ENCODE peak calls at places on chromosomes 6 and 20, in ten cellular contexts. M, J, N, D, F, I, Q, H, P and V are unnamed samples. For H3K27me3, the result is how much of the 10 kb centered on the place peaks cover.

GRCh38 chr6:18343741-18344140 is 43.4 kb upstream of the RNF144B start:
- DNase-seq in M (no peak), J (no peak), N (no peak), D (peak), F (no peak), I (no peak), Q (no peak), H (no peak), P (no peak), V (no peak)

GRCh38 chr6:138339024-138339423 is 38.7 kb upstream of the SMIM28 start:
- DNase-seq in M (no peak), J (no peak), N (no peak), D (peak), F (no peak), I (no peak), Q (no peak), H (no peak), P (no peak), V (no peak)

GRCh38 chr6:134381926-134382325 is 64.0 kb upstream of the SGK1 start:
- DNase-seq in M (no peak), J (no peak), N (no peak), D (no peak), F (no peak), I (no peak), Q (no peak), H (no peak), P (no peak), V (no peak)

GRCh38 chr6:22313796-22314195 is 17.0 kb upstream of the PRL start:
- DNase-seq in M (no peak), J (no peak), N (no peak), D (no peak), F (no peak), I (no peak), Q (no peak), H (no peak), P (no peak), V (no peak)

GRCh38 chr6:68639826-68640505 is 4.9 kb downstream of the ADGRB3 start:
- DNase-seq in M (no peak), J (no peak), N (no peak), D (no peak), F (no peak), I (no peak), Q (no peak), H (no peak), P (no peak), V (no peak)

GRCh38 chr6:71468841-71469750 is 180.5 kb downstream of the OGFRL1 start:
- DNase-seq in M (no peak), J (peak), N (no peak), D (peak), F (no peak), I (no peak), Q (no peak), H (no peak), P (no peak), V (no peak)

GRCh38 chr6:42898891-42899361 is 16.9 kb upstream of the PTCRA start:
- DNase-seq in M (no peak), J (peak), N (no peak), D (peak), F (peak), I (peak), Q (peak), H (no peak), P (peak), V (peak)

GRCh38 chr20:36644713-36645109 is 1.3 kb downstream of the SLA2 start:
- DNase-seq in M (no peak), J (no peak), N (no peak), D (no peak), F (no peak), I (no peak), Q (no peak), H (no peak), P (no peak), V (no peak)

GRCh38 chr6:166419268-166419667 is 36.5 kb upstream of the MPC1 start:
- DNase-seq in M (no peak), J (no peak), N (no peak), D (peak), F (no peak), I (no peak), Q (no peak), H (no peak), P (no peak), V (peak)

GRCh38 chr6:15473741-15474161 is 189.1 kb downstream of the DTNBP1 start:
- DNase-seq in M (no peak), J (peak), N (no peak), D (peak), F (no peak), I (no peak), Q (no peak), H (no peak), P (no peak), V (no peak)

GRCh38 chr6:20891161-20891560 is 356.9 kb downstream of the CDKAL1 start:
- DNase-seq in M (no peak), J (no peak), N (no peak), D (peak), F (no peak), I (no peak), Q (no peak), H (no peak), P (no peak), V (no peak)

GRCh38 chr6:167506443-167507231 is 181.8 kb downstream of the TTLL2 start:
- DNase-seq in M (no peak), J (no peak), N (peak), D (no peak), F (no peak), I (no peak), Q (no peak), H (no peak), P (no peak), V (no peak)

GRCh38 chr6:48624631-48625030 is 513.6 kb upstream of the PTCHD4 start:
- DNase-seq in M (no peak), J (no peak), N (no peak), D (no peak), F (no peak), I (no peak), Q (no peak), H (no peak), P (no peak), V (no peak)

GRCh38 chr20:63073051-63073737 is 66.4 kb upstream of the BHLHE23 start:
- DNase-seq in M (no peak), J (no peak), N (peak), D (no peak), F (peak), I (no peak), Q (no peak), H (peak), P (no peak), V (no peak)

GRCh38 chr6:4017058-4017457 is 61.9 kb downstream of the FAM217A start:
- DNase-seq in M (no peak), J (no peak), N (no peak), D (no peak), F (no peak), I (no peak), Q (no peak), H (no peak), P (no peak), V (no peak)

GRCh38 chr20:12198281-12198680 is 280.6 kb downstream of the BTBD3 start:
- DNase-seq in M (no peak), J (no peak), N (no peak), D (no peak), F (no peak), I (no peak), Q (no peak), H (no peak), P (no peak), V (no peak)

GRCh38 chr20:24628985-24629384 is 159.6 kb downstream of the SYNDIG1 start:
- DNase-seq in M (no peak), J (no peak), N (no peak), D (no peak), F (no peak), I (no peak), Q (no peak), H (no peak), P (no peak), V (peak)

GRCh38 chr20:61905781-61906523 is 159.7 kb downstream of the TAF4 start:
- DNase-seq in M (no peak), J (no peak), N (no peak), D (no peak), F (no peak), I (no peak), Q (no peak), H (no peak), P (no peak), V (no peak)
- H3K27me3 ChIP-seq in M (under half), J (under half), N (under half), D (under half), F (under half), I (under half), Q (under half), H (under half), P (under half), V (under half)

DNA sequence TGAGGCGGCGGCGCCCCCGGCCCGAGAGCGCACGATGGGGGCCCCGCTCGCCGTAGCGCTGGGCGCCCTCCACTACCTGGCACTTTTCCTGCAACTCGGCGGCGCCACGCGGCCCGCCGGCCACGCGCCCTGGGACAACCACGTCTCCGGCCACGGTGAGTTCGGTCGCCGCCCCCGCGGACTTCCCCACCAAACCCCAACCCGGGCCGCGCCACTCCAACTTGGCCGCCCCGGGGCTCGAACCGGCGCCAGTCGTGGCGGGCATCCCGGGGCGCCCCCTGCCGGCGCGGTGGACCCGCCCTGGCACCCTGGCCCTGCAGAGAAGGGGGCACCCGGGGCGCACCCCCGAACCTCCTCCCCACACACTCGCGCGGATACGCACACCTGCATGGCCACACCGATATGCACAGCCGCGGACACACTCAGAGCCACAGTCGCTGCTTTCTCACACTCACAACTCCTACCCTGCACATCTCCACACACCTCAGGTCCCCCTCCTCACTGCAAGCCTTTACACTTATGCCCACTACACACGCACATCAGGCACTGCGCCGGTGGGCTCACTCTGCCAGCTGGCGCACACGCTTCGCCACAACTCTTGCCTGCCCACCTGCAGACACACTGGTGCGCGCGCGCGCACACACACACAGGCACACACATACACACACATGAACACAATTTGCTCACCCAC is 535 bp downstream of the VSTM2L start:
- DNase-seq in M (no peak), J (no peak), N (no peak), D (no peak), F (no peak), I (no peak), Q (no peak), H (no peak), P (no peak), V (no peak)
- H3K27me3 ChIP-seq in M (under half), J (half or more), N (under half), D (under half), F (under half), I (under half), Q (under half), H (half or more), P (under half), V (under half)

DNA sequence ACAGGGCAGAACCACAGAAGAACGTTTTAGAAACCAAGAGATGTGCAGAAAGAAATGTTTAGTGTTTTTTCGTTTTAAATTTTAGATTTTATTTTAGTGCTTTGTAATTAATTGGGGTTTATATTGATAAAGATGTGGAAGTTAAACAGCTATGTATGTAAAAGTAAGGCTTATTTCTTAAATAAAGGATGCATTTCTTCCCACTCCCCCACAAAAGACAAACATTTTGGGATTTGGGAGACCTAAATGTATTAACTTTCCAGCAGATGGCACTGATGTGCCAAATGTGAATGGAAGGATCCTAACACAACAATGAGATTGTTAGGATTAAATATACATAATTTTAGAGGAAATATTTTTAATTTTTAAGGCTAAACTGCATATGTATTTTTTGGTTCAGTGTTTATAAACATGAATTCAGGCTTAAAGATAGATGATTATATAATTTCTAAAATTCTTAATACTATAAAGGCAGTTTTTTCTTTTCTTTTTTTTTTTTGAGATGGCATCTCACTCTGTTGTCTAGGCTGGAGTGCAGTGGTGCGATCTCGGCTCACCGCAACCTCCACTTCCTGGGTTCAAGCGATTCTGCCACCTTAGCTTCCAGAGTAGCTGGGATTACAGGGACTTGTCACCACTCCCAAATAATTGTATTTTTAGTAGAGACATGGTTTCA is 12.0 kb downstream of the PFDN4 start:
- DNase-seq in M (no peak), J (no peak), N (no peak), D (peak), F (no peak), I (no peak), Q (no peak), H (no peak), P (no peak), V (no peak)
- H3K27me3 ChIP-seq in M (under half), J (under half), N (under half), D (under half), F (under half), I (under half), Q (under half), H (under half), P (under half), V (under half)

DNA sequence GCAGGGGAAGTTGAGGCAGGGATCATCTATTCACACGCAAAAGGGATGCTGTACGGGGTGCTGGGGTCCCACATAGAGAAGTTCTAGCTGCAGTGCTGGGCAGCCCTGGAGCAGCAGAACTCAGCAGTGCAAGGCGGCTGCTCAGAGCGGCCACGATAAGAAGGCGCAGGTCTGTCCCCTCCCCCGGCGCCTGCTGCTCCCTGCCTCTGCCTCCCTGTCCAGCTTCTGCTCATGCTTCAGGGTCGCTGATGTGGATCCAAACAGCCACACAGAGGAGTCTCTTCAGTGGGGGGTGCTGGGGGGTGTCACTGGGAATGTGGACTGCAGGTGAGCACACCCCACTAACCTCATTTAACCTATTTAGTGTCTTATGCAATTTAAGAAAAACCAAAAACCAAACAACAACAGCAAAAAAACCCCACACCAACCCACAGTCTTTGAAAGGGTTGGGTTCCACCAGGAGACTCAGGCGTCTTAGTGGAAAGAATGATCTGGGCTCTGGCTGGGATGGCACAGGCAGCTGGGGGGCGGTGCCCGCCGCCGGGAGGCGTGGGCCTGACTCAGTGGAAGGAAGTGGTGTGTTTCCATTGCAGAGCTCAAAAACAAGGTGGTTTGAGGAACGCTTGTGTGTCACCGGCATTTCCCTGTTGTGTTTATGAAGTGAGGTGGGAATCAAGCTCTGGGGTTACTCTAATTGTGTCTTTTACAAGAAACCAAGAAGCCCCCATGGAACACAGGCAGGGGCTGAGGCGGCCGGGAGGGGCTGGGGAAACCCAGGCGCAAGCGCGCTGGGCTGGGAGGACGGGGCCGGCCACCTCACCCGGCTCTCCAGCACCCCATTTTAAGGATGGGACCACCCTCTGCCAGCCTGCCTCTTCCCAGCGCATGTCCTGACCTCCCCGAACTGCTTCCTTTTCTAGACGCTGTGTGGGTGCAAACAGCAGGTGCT is 55.1 kb downstream of the IRF4 start:
- DNase-seq in M (no peak), J (peak), N (peak), D (no peak), F (no peak), I (no peak), Q (no peak), H (no peak), P (no peak), V (no peak)
- H3K27me3 ChIP-seq in M (under half), J (under half), N (under half), D (under half), F (under half), I (under half), Q (under half), H (under half), P (under half), V (under half)